ENCODE peak calls at places on chromosomes 12 and 14, in ten cellular contexts. J is islet precursor cell; U is Kasumi-1; R is activated T-helper 1 cell treated with anti-CD3 and anti-CD28 coated beads, Interleukin-12 subunit alpha, Interleukin-12 subunit beta, Interleukin-2, Interleukin-4 antibody, amounts not matched to agents 30 ng/mL and 10 ng/mL and 1 ng/mL, durations not matched to agents 14 hours and 24 hours and 36 hours; N is AG09309; S is activated CD4-positive, alpha-beta memory T cell treated with anti-CD3 and anti-CD28 coated beads for 36 hours; G is AG10803; C is H1; Y is upper lobe of right lung; F is left colon. P is an unnamed sample.

GRCh38 chr12:44960856-44961255 is 84.7 kb upstream of the NELL2 start:
- DNase-seq in F (no peak), J (peak), U (no peak), R (no peak), Y (no peak), N (no peak), S (no peak), G (no peak), C (no peak), P (no peak)

GRCh38 chr14:90645842-90646443 is 170.3 kb downstream of the TTC7B start:
- DNase-seq in U (no peak), R (no peak), G (peak), C (peak), N (no peak), S (no peak), F (no peak), Y (no peak), J (peak), P (no peak)

GRCh38 chr12:52865090-52865944 is 16.5 kb upstream of the KRT78 start:
- DNase-seq in G (peak), R (no peak), F (no peak), Y (peak), U (peak), S (peak), C (no peak), J (peak), N (no peak), P (no peak)

GRCh38 chr14:93953739-93954515 is 22.4 kb downstream of the ASB2 start:
- DNase-seq in Y (no peak), R (no peak), U (no peak), F (no peak), N (no peak), J (no peak), S (peak), G (no peak), C (no peak), P (no peak)

GRCh38 chr14:96038920-96039632 is at the start of gene C14orf132:
- DNase-seq in Y (peak), J (peak), S (peak), F (peak), R (peak), N (no peak), C (no peak), U (no peak), G (peak), P (peak)

GRCh38 chr12:74849801-74850200 is 312.2 kb downstream of the ATXN7L3B start:
- DNase-seq in U (no peak), G (no peak), J (no peak), N (no peak), R (no peak), C (no peak), Y (no peak), F (no peak), S (no peak), P (no peak)

GRCh38 chr14:74444866-74445265 is 18.9 kb upstream of the SYNDIG1L start:
- DNase-seq in F (no peak), S (no peak), U (no peak), J (peak), C (no peak), N (no peak), G (no peak), R (no peak), Y (no peak), P (no peak)

GRCh38 chr12:102955926-102956737 is 1.3 kb upstream of the ASCL1 start:
- DNase-seq in Y (no peak), S (no peak), C (no peak), J (peak), R (no peak), G (no peak), F (no peak), N (no peak), U (no peak), P (no peak)

GRCh38 chr14:64806862-64807495 is 72.7 kb downstream of the SPTB start:
- DNase-seq in F (no peak), C (no peak), U (no peak), J (no peak), G (no peak), S (no peak), Y (no peak), R (no peak), N (no peak), P (no peak)